ENCODE peak calls at places on chromosomes 7 and 10, in seven cellular contexts. L, X, C, F, Y, Q and M are unnamed samples.

GRCh38 chr10:111113961-111114830 is 37.4 kb downstream of the ADRA2A start:
- DNase-seq in F (peak), C (no peak), Y (no peak), L (peak), X (no peak), Q (peak), M (no peak)

GRCh38 chr10:15311885-15312280 is 59.2 kb downstream of the FAM171A1 start:
- DNase-seq in X (no peak), Q (no peak), L (no peak), C (no peak), Y (no peak), F (no peak), M (no peak)

GRCh38 chr7:138233189-138233588 is 156.9 kb downstream of the AKR1D1 start:
- DNase-seq in F (peak), Y (no peak), L (no peak), Q (no peak), C (no peak), X (no peak), M (no peak)

GRCh38 chr10:132943555-132944404 is 1.4 kb upstream of the CFAP46 start:
- DNase-seq in Q (no peak), X (no peak), L (no peak), Y (no peak), C (no peak), F (no peak), M (no peak)

GRCh38 chr10:87767253-87767652 is 50.8 kb downstream of the ATAD1 start:
- DNase-seq in F (peak), X (peak), C (no peak), Y (no peak), L (peak), Q (no peak), M (no peak)

GRCh38 chr10:14405076-14406065 is 74.6 kb upstream of the FRMD4A start:
- DNase-seq in C (no peak), Q (peak), X (peak), L (peak), Y (no peak), F (peak), M (no peak)

GRCh38 chr10:77159538-77160110 is 478.0 kb downstream of the KCNMA1 start:
- DNase-seq in L (no peak), F (peak), C (no peak), Q (peak), Y (no peak), X (peak), M (no peak)

GRCh38 chr7:12923971-12924370 is 236.5 kb downstream of the ARL4A start:
- DNase-seq in F (peak), X (peak), Y (no peak), C (no peak), L (no peak), Q (peak), M (no peak)

GRCh38 chr10:8042032-8042863 is 12.2 kb upstream of the GATA3 start:
- DNase-seq in L (no peak), X (no peak), Y (no peak), F (no peak), C (no peak), Q (no peak), M (no peak)

GRCh38 chr10:102796407-102797176 is 40.6 kb downstream of the CYP17A1 start:
- DNase-seq in Q (no peak), X (peak), F (no peak), L (peak), C (no peak), Y (no peak), M (peak)

GRCh38 chr10:71089162-71089561 is 123.2 kb upstream of the UNC5B start:
- DNase-seq in X (no peak), C (no peak), Q (no peak), F (no peak), Y (no peak), L (no peak), M (no peak)

GRCh38 chr7:22220947-22221346 is 136.0 kb downstream of the RAPGEF5 start:
- DNase-seq in L (no peak), F (no peak), Q (no peak), X (peak), C (no peak), Y (no peak), M (peak)

GRCh38 chr7:100745184-100745583 is 11.8 kb downstream of the ZAN start:
- DNase-seq in L (peak), X (peak), Q (peak), C (no peak), Y (no peak), F (no peak), M (peak)

GRCh38 chr10:71015674-71016073 is 127.3 kb upstream of the PCBD1 start:
- DNase-seq in F (no peak), Y (no peak), L (no peak), X (peak), C (no peak), Q (no peak), M (no peak)

GRCh38 chr10:5446390-5446926 is 34.1 kb downstream of the NET1 start:
- DNase-seq in C (peak), Q (peak), X (peak), F (no peak), L (peak), Y (no peak), M (no peak)

GRCh38 chr10:3045471-3046209 is 21.7 kb upstream of the PFKP start:
- DNase-seq in C (peak), X (peak), Y (no peak), F (peak), Q (peak), L (peak), M (no peak)

GRCh38 chr10:48958598-48959200 is 19.1 kb upstream of the LRRC18 start:
- DNase-seq in Y (no peak), Q (no peak), X (no peak), L (no peak), C (no peak), F (no peak), M (no peak)

GRCh38 chr10:119871881-119872609 is 598 bp downstream of the MCMBP start:
- DNase-seq in C (peak), L (peak), Y (no peak), X (peak), Q (peak), F (peak), M (no peak)

GRCh38 chr7:117347480-117347879 is 24.6 kb upstream of the WNT2 start:
- DNase-seq in C (no peak), X (no peak), Q (no peak), L (no peak), F (no peak), Y (no peak), M (no peak)

GRCh38 chr10:86105640-86106039 is 261.0 kb downstream of the GRID1 start:
- DNase-seq in Y (no peak), F (no peak), C (no peak), Q (no peak), L (peak), X (no peak), M (no peak)

GRCh38 chr7:157805716-157806115 is 468.9 kb downstream of the DNAJB6 start:
- DNase-seq in Y (no peak), X (no peak), L (no peak), Q (no peak), C (no peak), F (no peak), M (no peak)

GRCh38 chr7:149495785-149496641 is 1.6 kb downstream of the ZNF746 start:
- DNase-seq in Y (no peak), X (peak), L (peak), C (peak), F (peak), Q (peak), M (peak)

GRCh38 chr10:114042895-114043531 is 653 bp upstream of the ADRB1 start:
- DNase-seq in L (peak), X (no peak), C (peak), Q (no peak), F (peak), Y (no peak), M (peak)

GRCh38 chr7:18457832-18458231 is 37.7 kb upstream of the HDAC9 start:
- DNase-seq in Q (no peak), F (peak), Y (no peak), L (no peak), X (peak), C (no peak), M (no peak)